ENCODE peak calls at places on chromosomes 1 and 21, in four cellular contexts. D is fibroblast of lung, E is psoas muscle, L is body of pancreas. Q is an unnamed sample. For H3K4me1, the result is how much of the 10 kb centered on the place peaks cover.

GRCh38 chr1:212125654-212126053 is 90.1 kb downstream of the DTL start:
- DNase-seq in L (no peak), E (no peak), D (no peak), Q (peak)

GRCh38 chr1:209657140-209657879 is 5.1 kb upstream of the LAMB3 start:
- DNase-seq in E (no peak), D (no peak), L (no peak), Q (peak)

GRCh38 chr1:67614511-67614934 is 70.5 kb upstream of the GADD45A start:
- DNase-seq in D (no peak), E (no peak), L (no peak), Q (no peak)

GRCh38 chr1:28190996-28191645 is 14.6 kb upstream of the PTAFR start:
- DNase-seq in L (no peak), D (no peak), E (no peak), Q (no peak)

GRCh38 chr1:76607712-76608111 is 259.6 kb upstream of the ST6GALNAC5 start:
- DNase-seq in D (no peak), E (no peak), L (no peak), Q (peak)

GRCh38 chr1:36900128-36900527 is 134.2 kb downstream of the GRIK3 start:
- DNase-seq in L (no peak), E (no peak), D (no peak), Q (no peak)

GRCh38 chr21:46527801-46528200 is 69.1 kb downstream of the DIP2A start:
- DNase-seq in L (no peak), D (no peak), E (no peak), Q (no peak)

GRCh38 chr1:25148673-25149300 is 83.5 kb downstream of the SYF2 start:
- DNase-seq in L (no peak), E (no peak), D (peak), Q (peak)

GRCh38 chr1:175742790-175743459 is 470 bp downstream of the TNR start:
- DNase-seq in D (peak), E (no peak), L (no peak), Q (peak)

GRCh38 chr1:41754540-41754939 is 164.2 kb downstream of the HIVEP3 start:
- DNase-seq in D (no peak), E (no peak), L (no peak), Q (no peak)

GRCh38 chr1:24713176-24713575 is 32.1 kb upstream of the CLIC4 start:
- DNase-seq in E (no peak), D (peak), L (no peak), Q (no peak)

GRCh38 chr1:43367026-43367903 is 546 bp downstream of the ELOVL1 start:
- DNase-seq in E (peak), D (peak), L (peak), Q (peak)

GRCh38 chr1:118158918-118159317 is 26.1 kb downstream of the SPAG17 start:
- DNase-seq in E (no peak), D (peak), L (no peak), Q (no peak)

GRCh38 chr1:36475341-36475740 is 7.4 kb downstream of the CSF3R start:
- DNase-seq in L (no peak), D (no peak), E (no peak), Q (no peak)

GRCh38 chr1:27646676-27647075 is 11.7 kb upstream of the FGR start:
- DNase-seq in D (no peak), E (no peak), L (no peak), Q (no peak)

GRCh38 chr1:216854836-216855485 is 131.7 kb upstream of the ESRRG start:
- DNase-seq in L (no peak), E (no peak), D (no peak), Q (no peak)

GRCh38 chr21:42149656-42150457 is 69.1 kb upstream of the ABCG1 start:
- DNase-seq in E (no peak), D (no peak), L (no peak), Q (no peak)

GRCh38 chr21:41429925-41430491 is 4.0 kb downstream of the MX1 start:
- DNase-seq in L (no peak), E (no peak), D (no peak), Q (no peak)

GRCh38 chr1:209434631-209435217 is 148.8 kb upstream of the CAMK1G start:
- DNase-seq in E (no peak), L (no peak), D (no peak), Q (no peak)

GRCh38 chr21:29304577-29304976 is 5.9 kb downstream of the BACH1 start:
- DNase-seq in L (no peak), D (peak), E (no peak), Q (no peak)
- H3K4me1 ChIP-seq in L (half or more), D (under half), E (half or more), Q (under half)

GRCh38 chr1:44777969-44778635 is 2.8 kb downstream of the RPS8 start:
- DNase-seq in L (no peak), E (no peak), D (no peak), Q (no peak)
- H3K4me3 ChIP-seq in L (no peak), E (peak), D (peak), Q (no peak)

GRCh38 chr1:2176615-2177014 is 18.0 kb downstream of the FAAP20 start:
- DNase-seq in L (no peak), E (no peak), D (no peak), Q (no peak)
- H3K27ac ChIP-seq in L (no peak), E (no peak), D (no peak), Q (no peak)

GRCh38 chr21:37414292-37415253 is 48.0 kb downstream of the DYRK1A start:
- DNase-seq in L (no peak), D (no peak), E (no peak), Q (no peak)
- H3K4me1 ChIP-seq in L (half or more), D (under half), E (half or more), Q (under half)

GRCh38 chr1:46315669-46316403 is 12.3 kb downstream of the UQCRH start:
- DNase-seq in E (no peak), D (peak), L (no peak), Q (no peak)
- H3K4me3 ChIP-seq in E (no peak), D (no peak), L (no peak), Q (no peak)

Q was measured in small intestine.